ENCODE peak calls at places on chromosomes 2 and 18, in six cellular contexts. One of them, this sample, is unnamed.

GRCh38 chr2:57920342-57920939 is 126.2 kb upstream of the VRK2 start:
- DNase-seq in AG09309: no peak
- DNase-seq in right atrium auricular region: no peak
- DNase-seq in spleen: no peak
- DNase-seq in epithelial cell of proximal tubule: no peak
- DNase-seq in Peyer's patch: no peak
- DNase-seq in this sample: no peak

GRCh38 chr18:76491801-76492668 is 3.0 kb downstream of the ZNF516 start:
- DNase-seq in AG09309: no peak
- DNase-seq in right atrium auricular region: peak
- DNase-seq in spleen: peak
- DNase-seq in epithelial cell of proximal tubule: no peak
- DNase-seq in Peyer's patch: no peak
- DNase-seq in this sample: no peak

GRCh38 chr2:189413249-189413648 is 28.0 kb upstream of the WDR75 start:
- DNase-seq in AG09309: no peak
- DNase-seq in right atrium auricular region: no peak
- DNase-seq in spleen: no peak
- DNase-seq in epithelial cell of proximal tubule: no peak
- DNase-seq in Peyer's patch: no peak
- DNase-seq in this sample: no peak

GRCh38 chr2:146576301-146576700 is 1268.5 kb upstream of the ACVR2A start:
- DNase-seq in AG09309: no peak
- DNase-seq in right atrium auricular region: no peak
- DNase-seq in spleen: no peak
- DNase-seq in epithelial cell of proximal tubule: no peak
- DNase-seq in Peyer's patch: no peak
- DNase-seq in this sample: no peak

GRCh38 chr2:202034249-202035088 is 814 bp downstream of the FZD7 start:
- DNase-seq in AG09309: no peak
- DNase-seq in right atrium auricular region: no peak
- DNase-seq in spleen: peak
- DNase-seq in epithelial cell of proximal tubule: no peak
- DNase-seq in Peyer's patch: no peak
- DNase-seq in this sample: no peak

GRCh38 chr2:121832372-121832771 is 76.9 kb downstream of the TSN start:
- DNase-seq in AG09309: no peak
- DNase-seq in right atrium auricular region: no peak
- DNase-seq in spleen: no peak
- DNase-seq in epithelial cell of proximal tubule: no peak
- DNase-seq in Peyer's patch: no peak
- DNase-seq in this sample: no peak

GRCh38 chr18:45910405-45911023 is 56.6 kb downstream of the EPG5 start:
- DNase-seq in AG09309: no peak
- DNase-seq in right atrium auricular region: no peak
- DNase-seq in spleen: peak
- DNase-seq in epithelial cell of proximal tubule: no peak
- DNase-seq in Peyer's patch: peak
- DNase-seq in this sample: peak

GRCh38 chr2:75200140-75200985 is 1.0 kb upstream of the TACR1 start:
- DNase-seq in AG09309: no peak
- DNase-seq in right atrium auricular region: no peak
- DNase-seq in spleen: peak
- DNase-seq in epithelial cell of proximal tubule: no peak
- DNase-seq in Peyer's patch: no peak
- DNase-seq in this sample: no peak

GRCh38 chr2:167196461-167197252 is 308.4 kb downstream of the XIRP2 start:
- DNase-seq in AG09309: no peak
- DNase-seq in right atrium auricular region: no peak
- DNase-seq in spleen: no peak
- DNase-seq in epithelial cell of proximal tubule: no peak
- DNase-seq in Peyer's patch: no peak
- DNase-seq in this sample: peak

GRCh38 chr2:73836141-73836943 is 7.6 kb downstream of the STAMBP start:
- DNase-seq in AG09309: no peak
- DNase-seq in right atrium auricular region: no peak
- DNase-seq in spleen: peak
- DNase-seq in epithelial cell of proximal tubule: no peak
- DNase-seq in Peyer's patch: no peak
- DNase-seq in this sample: no peak

GRCh38 chr2:85222792-85223191 is 89.6 kb downstream of the TCF7L1 start:
- DNase-seq in AG09309: no peak
- DNase-seq in right atrium auricular region: no peak
- DNase-seq in spleen: no peak
- DNase-seq in epithelial cell of proximal tubule: no peak
- DNase-seq in Peyer's patch: no peak
- DNase-seq in this sample: no peak

GRCh38 chr2:225668606-225669266 is 269.2 kb downstream of the NYAP2 start:
- DNase-seq in AG09309: peak
- DNase-seq in right atrium auricular region: no peak
- DNase-seq in spleen: no peak
- DNase-seq in epithelial cell of proximal tubule: no peak
- DNase-seq in Peyer's patch: no peak
- DNase-seq in this sample: no peak

GRCh38 chr2:43495727-43496126 is 100.1 kb downstream of the THADA start:
- DNase-seq in AG09309: no peak
- DNase-seq in right atrium auricular region: no peak
- DNase-seq in spleen: no peak
- DNase-seq in epithelial cell of proximal tubule: no peak
- DNase-seq in Peyer's patch: no peak
- DNase-seq in this sample: no peak

GRCh38 chr2:6577960-6578359 is 287.7 kb downstream of the CMPK2 start:
- DNase-seq in AG09309: no peak
- DNase-seq in right atrium auricular region: no peak
- DNase-seq in spleen: no peak
- DNase-seq in epithelial cell of proximal tubule: no peak
- DNase-seq in Peyer's patch: no peak
- DNase-seq in this sample: no peak

GRCh38 chr2:102939207-102939606 is 177.4 kb downstream of the TMEM182 start:
- DNase-seq in AG09309: no peak
- DNase-seq in right atrium auricular region: no peak
- DNase-seq in spleen: no peak
- DNase-seq in epithelial cell of proximal tubule: no peak
- DNase-seq in Peyer's patch: no peak
- DNase-seq in this sample: no peak

GRCh38 chr2:215137741-215138340 is 585 bp downstream of the ABCA12 start:
- DNase-seq in AG09309: no peak
- DNase-seq in right atrium auricular region: no peak
- DNase-seq in spleen: no peak
- DNase-seq in epithelial cell of proximal tubule: peak
- DNase-seq in Peyer's patch: no peak
- DNase-seq in this sample: peak

GRCh38 chr18:23992119-23992940 is 22.2 kb upstream of the TTC39C start:
- DNase-seq in AG09309: no peak
- DNase-seq in right atrium auricular region: no peak
- DNase-seq in spleen: no peak
- DNase-seq in epithelial cell of proximal tubule: no peak
- DNase-seq in Peyer's patch: peak
- DNase-seq in this sample: peak

GRCh38 chr2:102505290-102505689 is 32.3 kb downstream of the SLC9A4 start:
- DNase-seq in AG09309: no peak
- DNase-seq in right atrium auricular region: no peak
- DNase-seq in spleen: no peak
- DNase-seq in epithelial cell of proximal tubule: no peak
- DNase-seq in Peyer's patch: no peak
- DNase-seq in this sample: no peak

GRCh38 chr2:223008162-223008561 is 43.8 kb upstream of the KCNE4 start:
- DNase-seq in AG09309: peak
- DNase-seq in right atrium auricular region: no peak
- DNase-seq in spleen: no peak
- DNase-seq in epithelial cell of proximal tubule: no peak
- DNase-seq in Peyer's patch: no peak
- DNase-seq in this sample: no peak

GRCh38 chr2:191014653-191015020 is 666 bp upstream of the STAT1 start:
- DNase-seq in AG09309: no peak
- DNase-seq in right atrium auricular region: no peak
- DNase-seq in spleen: no peak
- DNase-seq in epithelial cell of proximal tubule: no peak
- DNase-seq in Peyer's patch: no peak
- DNase-seq in this sample: no peak

GRCh38 chr2:120456867-120457266 is 110.9 kb downstream of the INHBB start:
- DNase-seq in AG09309: no peak
- DNase-seq in right atrium auricular region: no peak
- DNase-seq in spleen: peak
- DNase-seq in epithelial cell of proximal tubule: no peak
- DNase-seq in Peyer's patch: no peak
- DNase-seq in this sample: no peak

GRCh38 chr2:120452945-120453634 is 107.2 kb downstream of the INHBB start:
- DNase-seq in AG09309: no peak
- DNase-seq in right atrium auricular region: no peak
- DNase-seq in spleen: peak
- DNase-seq in epithelial cell of proximal tubule: no peak
- DNase-seq in Peyer's patch: no peak
- DNase-seq in this sample: no peak

GRCh38 chr2:120453635-120453998 is 107.7 kb downstream of the INHBB start:
- DNase-seq in AG09309: no peak
- DNase-seq in right atrium auricular region: no peak
- DNase-seq in spleen: no peak
- DNase-seq in epithelial cell of proximal tubule: no peak
- DNase-seq in Peyer's patch: no peak
- DNase-seq in this sample: no peak

GRCh38 chr2:120452131-120452530 is 106.2 kb downstream of the INHBB start:
- DNase-seq in AG09309: no peak
- DNase-seq in right atrium auricular region: no peak
- DNase-seq in spleen: peak
- DNase-seq in epithelial cell of proximal tubule: no peak
- DNase-seq in Peyer's patch: no peak
- DNase-seq in this sample: no peak

GRCh38 chr2:120454993-120455789 is 109.3 kb downstream of the INHBB start:
- DNase-seq in AG09309: no peak
- DNase-seq in right atrium auricular region: no peak
- DNase-seq in spleen: no peak
- DNase-seq in epithelial cell of proximal tubule: no peak
- DNase-seq in Peyer's patch: no peak
- DNase-seq in this sample: no peak
- TF ChIP-seq CTCF in AG09309: no peak
- TF ChIP-seq CTCF in right atrium auricular region: no peak
- TF ChIP-seq CTCF in spleen: no peak
- TF ChIP-seq CTCF in epithelial cell of proximal tubule: no peak
- TF ChIP-seq CTCF in Peyer's patch: no peak
- TF ChIP-seq CTCF in this sample: no peak

GRCh38 chr18:79952996-79953559 is 1.6 kb upstream of the SLC66A2 start:
- DNase-seq in AG09309: no peak
- DNase-seq in right atrium auricular region: no peak
- DNase-seq in spleen: peak
- DNase-seq in epithelial cell of proximal tubule: no peak
- DNase-seq in Peyer's patch: no peak
- DNase-seq in this sample: no peak
- H3K4me3 ChIP-seq in AG09309: no peak
- H3K4me3 ChIP-seq in right atrium auricular region: no peak
- H3K4me3 ChIP-seq in spleen: no peak
- H3K4me3 ChIP-seq in epithelial cell of proximal tubule: no peak
- H3K4me3 ChIP-seq in Peyer's patch: no peak
- H3K4me3 ChIP-seq in this sample: no peak

DNA sequence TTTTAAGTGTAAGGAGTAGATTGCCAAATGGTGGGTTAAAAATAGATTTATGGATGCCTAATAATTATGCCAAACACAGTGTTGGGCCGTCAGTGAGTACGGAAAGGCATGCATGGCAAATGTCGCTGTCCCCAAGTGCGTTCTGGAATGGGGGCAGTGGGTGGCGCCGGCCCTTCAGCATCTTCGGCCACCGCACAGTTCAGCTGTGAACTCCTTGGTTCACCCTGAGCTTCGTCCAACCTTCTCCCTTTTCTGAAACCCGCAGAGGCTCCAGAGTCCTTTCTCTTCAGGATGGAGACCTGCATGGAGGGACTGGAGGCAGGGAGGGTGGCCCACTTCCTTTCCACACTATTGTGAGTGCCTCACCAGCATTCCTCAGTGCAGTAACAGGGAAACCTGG is 74.8 kb upstream of the TXNDC2 start:
- DNase-seq in AG09309: no peak
- DNase-seq in right atrium auricular region: no peak
- DNase-seq in spleen: no peak
- DNase-seq in epithelial cell of proximal tubule: no peak
- DNase-seq in Peyer's patch: no peak
- DNase-seq in this sample: no peak
- TF ChIP-seq CTCF in AG09309: no peak
- TF ChIP-seq CTCF in right atrium auricular region: no peak
- TF ChIP-seq CTCF in spleen: no peak
- TF ChIP-seq CTCF in epithelial cell of proximal tubule: no peak
- TF ChIP-seq CTCF in Peyer's patch: no peak
- TF ChIP-seq CTCF in this sample: no peak

GRCh38 chr18:61896118-61896517 is 3.3 kb upstream of the RNF152 start:
- DNase-seq in AG09309: no peak
- DNase-seq in right atrium auricular region: no peak
- DNase-seq in spleen: no peak
- DNase-seq in epithelial cell of proximal tubule: no peak
- DNase-seq in Peyer's patch: no peak
- DNase-seq in this sample: no peak

GRCh38 chr18:61894751-61895524 is 2.1 kb upstream of the RNF152 start:
- DNase-seq in AG09309: no peak
- DNase-seq in right atrium auricular region: no peak
- DNase-seq in spleen: no peak
- DNase-seq in epithelial cell of proximal tubule: no peak
- DNase-seq in Peyer's patch: no peak
- DNase-seq in this sample: no peak

GRCh38 chr18:61892683-61893303 is at the start of gene RNF152:
- DNase-seq in AG09309: no peak
- DNase-seq in right atrium auricular region: no peak
- DNase-seq in spleen: no peak
- DNase-seq in epithelial cell of proximal tubule: no peak
- DNase-seq in Peyer's patch: no peak
- DNase-seq in this sample: no peak

GRCh38 chr18:61893304-61893970 is 630 bp upstream of the RNF152 start:
- DNase-seq in AG09309: no peak
- DNase-seq in right atrium auricular region: no peak
- DNase-seq in spleen: no peak
- DNase-seq in epithelial cell of proximal tubule: no peak
- DNase-seq in Peyer's patch: no peak
- DNase-seq in this sample: no peak

GRCh38 chr18:61893971-61894750 is 1.4 kb upstream of the RNF152 start:
- DNase-seq in AG09309: no peak
- DNase-seq in right atrium auricular region: peak
- DNase-seq in spleen: peak
- DNase-seq in epithelial cell of proximal tubule: no peak
- DNase-seq in Peyer's patch: peak
- DNase-seq in this sample: no peak
- H3K4me3 ChIP-seq in AG09309: peak
- H3K4me3 ChIP-seq in right atrium auricular region: peak
- H3K4me3 ChIP-seq in spleen: peak
- H3K4me3 ChIP-seq in epithelial cell of proximal tubule: peak
- H3K4me3 ChIP-seq in Peyer's patch: peak
- H3K4me3 ChIP-seq in this sample: peak

GRCh38 chr2:23760746-23761145 is 166.2 kb downstream of the ATAD2B start:
- DNase-seq in AG09309: no peak
- DNase-seq in right atrium auricular region: no peak
- DNase-seq in spleen: no peak
- DNase-seq in epithelial cell of proximal tubule: peak
- DNase-seq in Peyer's patch: no peak
- DNase-seq in this sample: no peak
- TF ChIP-seq CTCF in AG09309: peak
- TF ChIP-seq CTCF in right atrium auricular region: no peak
- TF ChIP-seq CTCF in spleen: no peak
- TF ChIP-seq CTCF in epithelial cell of proximal tubule: peak
- TF ChIP-seq CTCF in Peyer's patch: peak
- TF ChIP-seq CTCF in this sample: peak

GRCh38 chr2:80303006-80303741 is 1.4 kb downstream of the LRRTM1 start:
- DNase-seq in AG09309: no peak
- DNase-seq in right atrium auricular region: no peak
- DNase-seq in spleen: peak
- DNase-seq in epithelial cell of proximal tubule: no peak
- DNase-seq in Peyer's patch: no peak
- DNase-seq in this sample: no peak
- H3K4me3 ChIP-seq in AG09309: no peak
- H3K4me3 ChIP-seq in right atrium auricular region: peak
- H3K4me3 ChIP-seq in spleen: no peak
- H3K4me3 ChIP-seq in epithelial cell of proximal tubule: no peak
- H3K4me3 ChIP-seq in Peyer's patch: no peak
- H3K4me3 ChIP-seq in this sample: peak